ENCODE peak calls at places on chromosomes 3 and 15, in ten cellular contexts. N, Z, S, O, H, M, P, F, A and U are unnamed samples.

GRCh38 chr15:60679256-60679655 is 200.3 kb upstream of the ICE2 start:
- DNase-seq in N (no peak), Z (no peak), S (no peak), O (no peak), H (peak; percentile 59), M (peak; percentile 82), P (peak; percentile 76), F (no peak), A (no peak), U (no peak)

GRCh38 chr15:48823237-48823636 is 12.4 kb upstream of the CEP152 start:
- DNase-seq in N (no peak), Z (no peak), S (no peak), O (no peak), H (no peak), M (no peak), P (peak; percentile 42), F (no peak), A (no peak), U (no peak)

GRCh38 chr3:73773228-73773627 is 148.5 kb upstream of the PDZRN3 start:
- DNase-seq in N (peak; percentile 30), Z (no peak), S (no peak), O (no peak), H (no peak), M (peak; percentile 46), P (no peak), F (no peak), A (no peak), U (peak; percentile 42)

GRCh38 chr3:112640333-112640863 is 545 bp downstream of the CCDC80 start:
- DNase-seq in N (no peak), Z (peak; percentile 32), S (no peak), O (peak; percentile 41), H (peak; percentile 93), M (peak; percentile 94), P (peak; percentile 93), F (peak; percentile 75), A (no peak), U (no peak)

GRCh38 chr15:66294932-66295235 is 1.5 kb downstream of the DIS3L start:
- DNase-seq in N (no peak), Z (no peak), S (no peak), O (no peak), H (peak; percentile 9), M (peak; percentile 36), P (peak; percentile 60), F (no peak), A (no peak), U (no peak)

GRCh38 chr15:35813573-35813972 is 267.6 kb upstream of the DPH6 start:
- DNase-seq in N (no peak), Z (no peak), S (no peak), O (no peak), H (no peak), M (no peak), P (no peak), F (no peak), A (no peak), U (no peak)

GRCh38 chr3:120641696-120642246 is 40.3 kb downstream of the HGD start:
- DNase-seq in N (no peak), Z (no peak), S (no peak), O (no peak), H (no peak), M (no peak), P (no peak), F (no peak), A (no peak), U (no peak)

GRCh38 chr15:69090197-69090948 is 70.1 kb upstream of the GLCE start:
- DNase-seq in N (no peak), Z (peak; percentile 30), S (no peak), O (no peak), H (peak; percentile 58), M (peak; percentile 80), P (peak; percentile 49), F (no peak), A (no peak), U (no peak)

GRCh38 chr3:149600619-149601018 is 57.2 kb downstream of the WWTR1 start:
- DNase-seq in N (no peak), Z (no peak), S (no peak), O (no peak), H (no peak), M (no peak), P (no peak), F (no peak), A (no peak), U (no peak)

GRCh38 chr3:9778102-9778501 is 8.4 kb upstream of the CAMK1 start:
- DNase-seq in N (no peak), Z (no peak), S (no peak), O (no peak), H (peak; percentile 52), M (peak; percentile 85), P (peak; percentile 95), F (no peak), A (no peak), U (no peak)

GRCh38 chr15:49238342-49238741 is 68.3 kb downstream of the GALK2 start:
- DNase-seq in N (no peak), Z (peak; percentile 44), S (no peak), O (no peak), H (peak; percentile 97), M (peak; percentile 94), P (peak; percentile 78), F (peak; percentile 70), A (no peak), U (no peak)

GRCh38 chr15:95371664-95372063 is 958.8 kb upstream of the NR2F2 start:
- DNase-seq in N (no peak), Z (no peak), S (no peak), O (no peak), H (peak; percentile 37), M (peak; percentile 62), P (peak; percentile 26), F (no peak), A (no peak), U (no peak)

GRCh38 chr3:151226088-151226563 is 23.1 kb upstream of the GPR171 start:
- DNase-seq in N (no peak), Z (no peak), S (no peak), O (no peak), H (peak; percentile 72), M (peak; percentile 94), P (peak; percentile 88), F (no peak), A (no peak), U (no peak)

GRCh38 chr15:90184786-90185704 is 16.1 kb upstream of the SEMA4B start:
- DNase-seq in N (peak; percentile 74), Z (peak; percentile 93), S (peak; percentile 86), O (peak; percentile 83), H (peak; percentile 38), M (no peak), P (peak; percentile 65), F (peak; percentile 85), A (peak; percentile 81), U (peak; percentile 89)

GRCh38 chr15:83709246-83709645 is 55.3 kb downstream of the ADAMTSL3 start:
- DNase-seq in N (no peak), Z (no peak), S (no peak), O (no peak), H (peak; percentile 27), M (peak; percentile 57), P (peak; percentile 44), F (no peak), A (no peak), U (no peak)

DNA sequence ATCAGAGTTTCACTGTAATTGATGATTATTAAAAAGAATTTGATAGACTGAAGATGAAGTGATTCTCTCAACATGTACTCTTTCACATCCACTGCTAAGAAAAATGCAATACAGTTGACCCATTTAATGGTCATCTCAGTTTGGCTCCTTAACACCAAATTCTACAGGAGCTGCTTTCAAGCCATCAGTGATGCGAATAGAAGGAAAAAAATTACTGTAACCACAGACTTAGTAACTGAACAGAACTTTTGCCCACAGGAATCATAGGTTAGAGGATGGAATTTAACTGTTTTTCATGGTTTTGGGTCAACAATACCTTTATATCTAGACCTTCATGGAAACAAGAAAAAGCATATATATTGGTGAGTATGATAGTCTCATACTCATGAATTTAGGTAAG is 633.5 kb downstream of the CADM2 start:
- DNase-seq in N (no peak), Z (no peak), S (no peak), O (no peak), H (no peak), M (no peak), P (no peak), F (no peak), A (no peak), U (no peak)
- H3K4me3 ChIP-seq in N (no peak overlapping the region), Z (no peak overlapping the region), S (no peak overlapping the region), O (no peak overlapping the region), H (no peak overlapping the region), M (no peak overlapping the region), P (no peak overlapping the region), F (no peak overlapping the region), A (no peak overlapping the region), U (no peak overlapping the region)

GRCh38 chr3:11717301-11717700 is 73.6 kb upstream of the VGLL4 start:
- DNase-seq in N (no peak), Z (no peak), S (no peak), O (no peak), H (peak; percentile 38), M (no peak), P (peak; percentile 69), F (no peak), A (no peak), U (no peak)
- H3K4me3 ChIP-seq in N (no peak overlapping the region), Z (peak overlapping the region; percentile 99), S (no peak overlapping the region), O (no peak overlapping the region), H (peak overlapping the region; percentile 73), M (no peak overlapping the region), P (peak overlapping the region; percentile 82), F (peak overlapping the region; percentile 2), A (peak overlapping the region; percentile 4), U (no peak overlapping the region)

GRCh38 chr15:79157631-79158592 is 67.3 kb upstream of the RASGRF1 start:
- DNase-seq in N (no peak), Z (no peak), S (no peak), O (no peak), H (no peak), M (no peak), P (no peak), F (no peak), A (no peak), U (no peak)

GRCh38 chr15:79156704-79157375 is 66.3 kb upstream of the RASGRF1 start:
- DNase-seq in N (no peak), Z (no peak), S (no peak), O (no peak), H (no peak), M (no peak), P (no peak), F (no peak), A (no peak), U (no peak)

GRCh38 chr15:79160211-79160610 is 69.6 kb upstream of the RASGRF1 start:
- DNase-seq in N (peak; percentile 52), Z (no peak), S (no peak), O (no peak), H (no peak), M (peak; percentile 72), P (peak; percentile 79), F (no peak), A (no peak), U (no peak)

GRCh38 chr15:79154491-79155182 is 64.1 kb upstream of the RASGRF1 start:
- DNase-seq in N (no peak), Z (peak; percentile 42), S (no peak), O (no peak), H (no peak), M (no peak), P (peak; percentile 30), F (no peak), A (no peak), U (no peak)
- H3K4me3 ChIP-seq in N (no peak overlapping the region), Z (no peak overlapping the region), S (no peak overlapping the region), O (no peak overlapping the region), H (no peak overlapping the region), M (no peak overlapping the region), P (no peak overlapping the region), F (no peak overlapping the region), A (no peak overlapping the region), U (no peak overlapping the region)

DNA sequence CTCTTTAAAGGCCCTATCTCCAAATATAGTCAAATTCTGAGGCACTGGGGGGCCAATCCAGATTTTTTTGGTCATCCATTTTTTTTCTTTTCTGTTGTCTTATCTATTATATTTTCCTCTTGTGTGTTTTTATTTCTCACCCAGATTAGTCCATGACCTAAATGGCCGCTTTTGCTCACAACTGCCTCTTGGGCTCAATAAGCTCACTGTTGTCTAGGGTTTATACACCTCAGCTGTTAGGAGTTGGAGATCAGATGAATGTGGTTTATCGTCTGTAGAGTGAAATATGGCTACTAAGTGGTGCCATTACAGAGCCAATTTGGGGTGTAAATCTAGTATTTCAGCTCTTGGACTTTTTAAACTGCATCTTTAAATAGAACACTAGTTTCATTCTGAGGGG is 173.3 kb downstream of the GHSR start:
- DNase-seq in N (no peak), Z (no peak), S (no peak), O (no peak), H (no peak), M (no peak), P (no peak), F (no peak), A (no peak), U (no peak)
- H3K4me3 ChIP-seq in N (no peak overlapping the region), Z (no peak overlapping the region), S (no peak overlapping the region), O (no peak overlapping the region), H (no peak overlapping the region), M (no peak overlapping the region), P (no peak overlapping the region), F (no peak overlapping the region), A (no peak overlapping the region), U (no peak overlapping the region)